ENCODE peak calls at places on chromosomes 4 and X, in six cellular contexts. One of them, this sample, is unnamed.

GRCh38 chr4:34043131-34043530 is 2201.2 kb downstream of the ARAP2 start:
- DNase-seq in astrocyte of the spinal cord: no peak
- DNase-seq in fibroblast of mammary gland: peak
- DNase-seq in gastrocnemius medialis: no peak
- DNase-seq in left ventricle myocardium inferior: no peak
- DNase-seq in HCT116: no peak
- DNase-seq in this sample: no peak

GRCh38 chr4:24565054-24565453 is 19.3 kb downstream of the DHX15 start:
- DNase-seq in astrocyte of the spinal cord: no peak
- DNase-seq in fibroblast of mammary gland: no peak
- DNase-seq in gastrocnemius medialis: no peak
- DNase-seq in left ventricle myocardium inferior: no peak
- DNase-seq in HCT116: no peak
- DNase-seq in this sample: no peak

GRCh38 chr4:185145572-185145971 is 2.5 kb downstream of the SLC25A4 start:
- DNase-seq in astrocyte of the spinal cord: no peak
- DNase-seq in fibroblast of mammary gland: no peak
- DNase-seq in gastrocnemius medialis: peak
- DNase-seq in left ventricle myocardium inferior: peak
- DNase-seq in HCT116: no peak
- DNase-seq in this sample: peak

GRCh38 chr4:26048378-26048882 is 134.4 kb downstream of the SMIM20 start:
- DNase-seq in astrocyte of the spinal cord: peak
- DNase-seq in fibroblast of mammary gland: peak
- DNase-seq in gastrocnemius medialis: peak
- DNase-seq in left ventricle myocardium inferior: peak
- DNase-seq in HCT116: no peak
- DNase-seq in this sample: peak

GRCh38 chr4:126051709-126052424 is 737.1 kb downstream of the FAT4 start:
- DNase-seq in astrocyte of the spinal cord: peak
- DNase-seq in fibroblast of mammary gland: peak
- DNase-seq in gastrocnemius medialis: no peak
- DNase-seq in left ventricle myocardium inferior: no peak
- DNase-seq in HCT116: no peak
- DNase-seq in this sample: no peak

GRCh38 chr4:139860435-139861024 is 194.9 kb downstream of the MGST2 start:
- DNase-seq in astrocyte of the spinal cord: no peak
- DNase-seq in fibroblast of mammary gland: no peak
- DNase-seq in gastrocnemius medialis: no peak
- DNase-seq in left ventricle myocardium inferior: no peak
- DNase-seq in HCT116: no peak
- DNase-seq in this sample: no peak

GRCh38 chr4:1058198-1058996 is 47.0 kb downstream of the FGFRL1 start:
- DNase-seq in astrocyte of the spinal cord: no peak
- DNase-seq in fibroblast of mammary gland: no peak
- DNase-seq in gastrocnemius medialis: no peak
- DNase-seq in left ventricle myocardium inferior: no peak
- DNase-seq in HCT116: no peak
- DNase-seq in this sample: no peak

GRCh38 chr4:156820931-156821330 is 150.7 kb downstream of the PDGFC start:
- DNase-seq in astrocyte of the spinal cord: no peak
- DNase-seq in fibroblast of mammary gland: peak
- DNase-seq in gastrocnemius medialis: no peak
- DNase-seq in left ventricle myocardium inferior: no peak
- DNase-seq in HCT116: no peak
- DNase-seq in this sample: no peak

GRCh38 chr4:81031389-81032173 is 1.1 kb downstream of the BMP3 start:
- DNase-seq in astrocyte of the spinal cord: no peak
- DNase-seq in fibroblast of mammary gland: no peak
- DNase-seq in gastrocnemius medialis: no peak
- DNase-seq in left ventricle myocardium inferior: no peak
- DNase-seq in HCT116: no peak
- DNase-seq in this sample: peak

GRCh38 chr4:6369511-6369910 is 99.9 kb downstream of the WFS1 start:
- DNase-seq in astrocyte of the spinal cord: no peak
- DNase-seq in fibroblast of mammary gland: no peak
- DNase-seq in gastrocnemius medialis: no peak
- DNase-seq in left ventricle myocardium inferior: no peak
- DNase-seq in HCT116: no peak
- DNase-seq in this sample: peak

GRCh38 chrX:104135677-104136076 is 21.1 kb downstream of the SLC25A53 start:
- DNase-seq in astrocyte of the spinal cord: peak
- DNase-seq in fibroblast of mammary gland: no peak
- DNase-seq in gastrocnemius medialis: no peak
- DNase-seq in left ventricle myocardium inferior: no peak
- DNase-seq in HCT116: no peak
- DNase-seq in this sample: no peak

GRCh38 chr4:106551724-106552123 is 183.1 kb upstream of the GIMD1 start:
- DNase-seq in astrocyte of the spinal cord: no peak
- DNase-seq in fibroblast of mammary gland: no peak
- DNase-seq in gastrocnemius medialis: no peak
- DNase-seq in left ventricle myocardium inferior: no peak
- DNase-seq in HCT116: no peak
- DNase-seq in this sample: no peak

GRCh38 chrX:17559728-17560379 is 177.4 kb upstream of the SCML1 start:
- DNase-seq in astrocyte of the spinal cord: peak
- DNase-seq in fibroblast of mammary gland: peak
- DNase-seq in gastrocnemius medialis: peak
- DNase-seq in left ventricle myocardium inferior: no peak
- DNase-seq in HCT116: peak
- DNase-seq in this sample: no peak

GRCh38 chrX:74526786-74527185 is 87.6 kb downstream of the RLIM start:
- DNase-seq in astrocyte of the spinal cord: no peak
- DNase-seq in fibroblast of mammary gland: no peak
- DNase-seq in gastrocnemius medialis: no peak
- DNase-seq in left ventricle myocardium inferior: no peak
- DNase-seq in HCT116: no peak
- DNase-seq in this sample: no peak

GRCh38 chrX:110448459-110448858 is 89.8 kb downstream of the RTL9 start:
- DNase-seq in astrocyte of the spinal cord: no peak
- DNase-seq in fibroblast of mammary gland: no peak
- DNase-seq in gastrocnemius medialis: no peak
- DNase-seq in left ventricle myocardium inferior: no peak
- DNase-seq in HCT116: no peak
- DNase-seq in this sample: no peak

GRCh38 chr4:154741877-154742851 is 1.6 kb upstream of the LRAT start:
- DNase-seq in astrocyte of the spinal cord: peak
- DNase-seq in fibroblast of mammary gland: no peak
- DNase-seq in gastrocnemius medialis: no peak
- DNase-seq in left ventricle myocardium inferior: no peak
- DNase-seq in HCT116: no peak
- DNase-seq in this sample: no peak

GRCh38 chrX:134773041-134773440 is 114.8 kb upstream of the PLAC1 start:
- DNase-seq in astrocyte of the spinal cord: no peak
- DNase-seq in fibroblast of mammary gland: no peak
- DNase-seq in gastrocnemius medialis: no peak
- DNase-seq in left ventricle myocardium inferior: no peak
- DNase-seq in HCT116: no peak
- DNase-seq in this sample: no peak

GRCh38 chr4:20418865-20419451 is 167.3 kb downstream of the SLIT2 start:
- DNase-seq in astrocyte of the spinal cord: peak
- DNase-seq in fibroblast of mammary gland: peak
- DNase-seq in gastrocnemius medialis: no peak
- DNase-seq in left ventricle myocardium inferior: no peak
- DNase-seq in HCT116: peak
- DNase-seq in this sample: no peak

GRCh38 chr4:130722370-130722769 is 1626.4 kb downstream of the C4orf33 start:
- DNase-seq in astrocyte of the spinal cord: no peak
- DNase-seq in fibroblast of mammary gland: peak
- DNase-seq in gastrocnemius medialis: no peak
- DNase-seq in left ventricle myocardium inferior: no peak
- DNase-seq in HCT116: no peak
- DNase-seq in this sample: no peak

GRCh38 chrX:130680164-130681035 is 222.6 kb downstream of the ENOX2 start:
- DNase-seq in astrocyte of the spinal cord: peak
- DNase-seq in fibroblast of mammary gland: peak
- DNase-seq in gastrocnemius medialis: no peak
- DNase-seq in left ventricle myocardium inferior: no peak
- DNase-seq in HCT116: no peak
- DNase-seq in this sample: no peak

GRCh38 chr4:59195867-59196266 is 2004.3 kb upstream of the ADGRL3 start:
- DNase-seq in astrocyte of the spinal cord: no peak
- DNase-seq in fibroblast of mammary gland: no peak
- DNase-seq in gastrocnemius medialis: no peak
- DNase-seq in left ventricle myocardium inferior: no peak
- DNase-seq in HCT116: no peak
- DNase-seq in this sample: no peak

GRCh38 chrX:153857348-153857903 is 27.1 kb upstream of the PDZD4 start:
- DNase-seq in astrocyte of the spinal cord: no peak
- DNase-seq in fibroblast of mammary gland: no peak
- DNase-seq in gastrocnemius medialis: no peak
- DNase-seq in left ventricle myocardium inferior: no peak
- DNase-seq in HCT116: no peak
- DNase-seq in this sample: no peak

GRCh38 chrX:10221651-10222050 is 64.9 kb downstream of the CLCN4 start:
- DNase-seq in astrocyte of the spinal cord: no peak
- DNase-seq in fibroblast of mammary gland: no peak
- DNase-seq in gastrocnemius medialis: no peak
- DNase-seq in left ventricle myocardium inferior: no peak
- DNase-seq in HCT116: no peak
- DNase-seq in this sample: no peak

GRCh38 chr4:134027931-134028330 is 173.7 kb downstream of the PABPC4L start:
- DNase-seq in astrocyte of the spinal cord: peak
- DNase-seq in fibroblast of mammary gland: peak
- DNase-seq in gastrocnemius medialis: no peak
- DNase-seq in left ventricle myocardium inferior: no peak
- DNase-seq in HCT116: peak
- DNase-seq in this sample: no peak

GRCh38 chr4:134018845-134019244 is 182.7 kb downstream of the PABPC4L start:
- DNase-seq in astrocyte of the spinal cord: no peak
- DNase-seq in fibroblast of mammary gland: peak
- DNase-seq in gastrocnemius medialis: no peak
- DNase-seq in left ventricle myocardium inferior: no peak
- DNase-seq in HCT116: no peak
- DNase-seq in this sample: no peak

GRCh38 chr4:134028411-134028810 is 173.2 kb downstream of the PABPC4L start:
- DNase-seq in astrocyte of the spinal cord: no peak
- DNase-seq in fibroblast of mammary gland: no peak
- DNase-seq in gastrocnemius medialis: no peak
- DNase-seq in left ventricle myocardium inferior: no peak
- DNase-seq in HCT116: no peak
- DNase-seq in this sample: no peak

GRCh38 chr4:134019657-134020056 is 181.9 kb downstream of the PABPC4L start:
- DNase-seq in astrocyte of the spinal cord: no peak
- DNase-seq in fibroblast of mammary gland: no peak
- DNase-seq in gastrocnemius medialis: no peak
- DNase-seq in left ventricle myocardium inferior: no peak
- DNase-seq in HCT116: no peak
- DNase-seq in this sample: no peak

GRCh38 chr4:134024251-134024650 is 177.3 kb downstream of the PABPC4L start:
- DNase-seq in astrocyte of the spinal cord: no peak
- DNase-seq in fibroblast of mammary gland: peak
- DNase-seq in gastrocnemius medialis: no peak
- DNase-seq in left ventricle myocardium inferior: no peak
- DNase-seq in HCT116: peak
- DNase-seq in this sample: no peak
- TF ChIP-seq CTCF in astrocyte of the spinal cord: peak
- TF ChIP-seq CTCF in fibroblast of mammary gland: peak
- TF ChIP-seq CTCF in gastrocnemius medialis: no peak
- TF ChIP-seq CTCF in left ventricle myocardium inferior: no peak
- TF ChIP-seq CTCF in HCT116: peak
- TF ChIP-seq CTCF in this sample: no peak

GRCh38 chr4:149896428-149896827 is 80.8 kb upstream of the IQCM start:
- DNase-seq in astrocyte of the spinal cord: peak
- DNase-seq in fibroblast of mammary gland: peak
- DNase-seq in gastrocnemius medialis: no peak
- DNase-seq in left ventricle myocardium inferior: peak
- DNase-seq in HCT116: peak
- DNase-seq in this sample: no peak
- TF ChIP-seq CTCF in astrocyte of the spinal cord: peak
- TF ChIP-seq CTCF in fibroblast of mammary gland: peak
- TF ChIP-seq CTCF in gastrocnemius medialis: no peak
- TF ChIP-seq CTCF in left ventricle myocardium inferior: peak
- TF ChIP-seq CTCF in HCT116: peak
- TF ChIP-seq CTCF in this sample: no peak

GRCh38 chrX:58025979-58026378 is 115.7 kb upstream of the ZXDA start:
- DNase-seq in astrocyte of the spinal cord: no peak
- DNase-seq in fibroblast of mammary gland: peak
- DNase-seq in gastrocnemius medialis: no peak
- DNase-seq in left ventricle myocardium inferior: no peak
- DNase-seq in HCT116: peak
- DNase-seq in this sample: no peak
- TF ChIP-seq CTCF in astrocyte of the spinal cord: no peak
- TF ChIP-seq CTCF in fibroblast of mammary gland: peak
- TF ChIP-seq CTCF in gastrocnemius medialis: peak
- TF ChIP-seq CTCF in left ventricle myocardium inferior: peak
- TF ChIP-seq CTCF in HCT116: peak
- TF ChIP-seq CTCF in this sample: peak

GRCh38 chrX:20527458-20528099 is 260.9 kb upstream of the RPS6KA3 start:
- DNase-seq in astrocyte of the spinal cord: peak
- DNase-seq in fibroblast of mammary gland: peak
- DNase-seq in gastrocnemius medialis: no peak
- DNase-seq in left ventricle myocardium inferior: peak
- DNase-seq in HCT116: no peak
- DNase-seq in this sample: no peak
- TF ChIP-seq CTCF in astrocyte of the spinal cord: peak
- TF ChIP-seq CTCF in fibroblast of mammary gland: peak
- TF ChIP-seq CTCF in gastrocnemius medialis: peak
- TF ChIP-seq CTCF in left ventricle myocardium inferior: peak
- TF ChIP-seq CTCF in HCT116: peak
- TF ChIP-seq CTCF in this sample: peak

GRCh38 chr4:133320576-133321170 is 171.6 kb downstream of the PCDH10 start:
- DNase-seq in astrocyte of the spinal cord: peak
- DNase-seq in fibroblast of mammary gland: peak
- DNase-seq in gastrocnemius medialis: no peak
- DNase-seq in left ventricle myocardium inferior: no peak
- DNase-seq in HCT116: peak
- DNase-seq in this sample: no peak
- TF ChIP-seq CTCF in astrocyte of the spinal cord: peak
- TF ChIP-seq CTCF in fibroblast of mammary gland: peak
- TF ChIP-seq CTCF in gastrocnemius medialis: no peak
- TF ChIP-seq CTCF in left ventricle myocardium inferior: peak
- TF ChIP-seq CTCF in HCT116: peak
- TF ChIP-seq CTCF in this sample: peak

GRCh38 chr4:163553146-163553545 is 58.7 kb downstream of the TMA16 start:
- DNase-seq in astrocyte of the spinal cord: no peak
- DNase-seq in fibroblast of mammary gland: no peak
- DNase-seq in gastrocnemius medialis: no peak
- DNase-seq in left ventricle myocardium inferior: no peak
- DNase-seq in HCT116: no peak
- DNase-seq in this sample: no peak

GRCh38 chr4:163550869-163551267 is 56.4 kb downstream of the TMA16 start:
- DNase-seq in astrocyte of the spinal cord: no peak
- DNase-seq in fibroblast of mammary gland: no peak
- DNase-seq in gastrocnemius medialis: no peak
- DNase-seq in left ventricle myocardium inferior: no peak
- DNase-seq in HCT116: no peak
- DNase-seq in this sample: no peak

GRCh38 chr4:163544407-163545038 is 50.0 kb downstream of the TMA16 start:
- DNase-seq in astrocyte of the spinal cord: peak
- DNase-seq in fibroblast of mammary gland: peak
- DNase-seq in gastrocnemius medialis: no peak
- DNase-seq in left ventricle myocardium inferior: peak
- DNase-seq in HCT116: no peak
- DNase-seq in this sample: peak

GRCh38 chr4:163548481-163549243 is 54.2 kb downstream of the TMA16 start:
- DNase-seq in astrocyte of the spinal cord: peak
- DNase-seq in fibroblast of mammary gland: peak
- DNase-seq in gastrocnemius medialis: no peak
- DNase-seq in left ventricle myocardium inferior: no peak
- DNase-seq in HCT116: no peak
- DNase-seq in this sample: peak
- TF ChIP-seq CTCF in astrocyte of the spinal cord: peak
- TF ChIP-seq CTCF in fibroblast of mammary gland: peak
- TF ChIP-seq CTCF in gastrocnemius medialis: peak
- TF ChIP-seq CTCF in left ventricle myocardium inferior: peak
- TF ChIP-seq CTCF in HCT116: peak
- TF ChIP-seq CTCF in this sample: peak